ENCODE peak calls at places on chromosomes 7 and 10, in six cellular contexts. Y is mammary epithelial cell, I is hepatocyte, H is AG04450, D is dorsolateral prefrontal cortex, F is prostate gland. J is an unnamed sample.
A peak's percentile ranks its signal among the peaks of the same experiment; 100 is the strongest.

GRCh38 chr7:116641551-116642153 is 30.3 kb upstream of the MET start:
- DNase-seq in Y (no peak), I (no peak), H (no peak), D (no peak), F (no peak), J (no peak)

GRCh38 chr10:38103754-38104153 is 9.6 kb downstream of the ZNF37A start:
- DNase-seq in Y (no peak), I (no peak), H (no peak), D (no peak), F (no peak), J (no peak)

GRCh38 chr7:26696978-26697377 is 167.4 kb downstream of the SKAP2 start:
- DNase-seq in Y (no peak), I (no peak), H (no peak), D (no peak), F (no peak), J (no peak)

GRCh38 chr7:156639426-156640256 is 933 bp upstream of the RNF32 start:
- DNase-seq in Y (no peak), I (no peak), H (no peak), D (no peak), F (no peak), J (peak; percentile 19)

GRCh38 chr10:122056431-122057094 is 67.6 kb downstream of the TACC2 start:
- DNase-seq in Y (peak; percentile 68), I (peak; percentile 39), H (no peak), D (no peak), F (peak; percentile 42), J (no peak)

GRCh38 chr10:84190621-84191020 is 3.7 kb upstream of the CDHR1 start:
- DNase-seq in Y (no peak), I (no peak), H (no peak), D (no peak), F (no peak), J (no peak)

GRCh38 chr10:59176241-59177030 is at the start of gene PHYHIPL:
- DNase-seq in Y (peak; percentile 5), I (peak; percentile 69), H (no peak), D (peak; percentile 52), F (peak; percentile 44), J (no peak)

GRCh38 chr10:71769279-71769823 is 4.0 kb downstream of the VSIR start:
- DNase-seq in Y (no peak), I (no peak), H (no peak), D (no peak), F (no peak), J (no peak)

GRCh38 chr10:122780391-122780790 is 65.3 kb downstream of the CUZD1 start:
- DNase-seq in Y (peak; percentile 40), I (no peak), H (no peak), D (no peak), F (no peak), J (no peak)

GRCh38 chr7:142642316-142642715 is 107.0 kb upstream of the PRSS1 start:
- DNase-seq in Y (no peak), I (no peak), H (no peak), D (no peak), F (no peak), J (no peak)

GRCh38 chr7:141221007-141221612 is 147.2 kb downstream of the TMEM178B start:
- DNase-seq in Y (no peak), I (peak; percentile 37), H (no peak), D (no peak), F (no peak), J (no peak)

GRCh38 chr7:69823151-69823744 is 225.0 kb downstream of the AUTS2 start:
- DNase-seq in Y (no peak), I (no peak), H (no peak), D (no peak), F (no peak), J (no peak)

GRCh38 chr7:90455163-90456030 is 14.0 kb upstream of the PTTG1IP2 start:
- DNase-seq in Y (peak; percentile 41), I (peak; percentile 51), H (peak; percentile 1), D (no peak), F (peak; percentile 24), J (no peak)

GRCh38 chr10:78450807-78451485 is 417.3 kb downstream of the RPS24 start:
- DNase-seq in Y (no peak), I (no peak), H (no peak), D (no peak), F (no peak), J (no peak)

GRCh38 chr7:129781128-129781855 is 169.8 kb downstream of the NRF1 start:
- DNase-seq in Y (no peak), I (no peak), H (no peak), D (no peak), F (no peak), J (peak; percentile 5)

GRCh38 chr7:128923411-128923800 is 12.9 kb upstream of the KCP start:
- DNase-seq in Y (no peak), I (no peak), H (no peak), D (no peak), F (no peak), J (no peak)

GRCh38 chr10:33509231-33509871 is 174.9 kb upstream of the NRP1 start:
- DNase-seq in Y (peak; percentile 91), I (peak; percentile 80), H (no peak), D (no peak), F (peak; percentile 30), J (peak; percentile 42)

GRCh38 chr7:24946467-24946866 is 33.5 kb downstream of the OSBPL3 start:
- DNase-seq in Y (no peak), I (no peak), H (no peak), D (no peak), F (no peak), J (no peak)

GRCh38 chr10:74863508-74863907 is 37.1 kb downstream of the KAT6B start:
- DNase-seq in Y (peak; percentile 34), I (no peak), H (no peak), D (no peak), F (no peak), J (no peak)

GRCh38 chr10:114623661-114624294 is 34.3 kb downstream of the ABLIM1 start:
- DNase-seq in Y (peak; percentile 84), I (no peak), H (peak; percentile 65), D (no peak), F (peak; percentile 51), J (peak; percentile 63)

GRCh38 chr10:71312840-71313789 is 5.9 kb upstream of the SLC29A3 start:
- DNase-seq in Y (no peak), I (peak; percentile 53), H (peak; percentile 46), D (peak; percentile 37), F (peak; percentile 56), J (peak; percentile 39)

GRCh38 chr10:102752266-102752930 is 8.7 kb downstream of the WBP1L start:
- DNase-seq in Y (no peak), I (no peak), H (no peak), D (no peak), F (no peak), J (no peak)

DNA sequence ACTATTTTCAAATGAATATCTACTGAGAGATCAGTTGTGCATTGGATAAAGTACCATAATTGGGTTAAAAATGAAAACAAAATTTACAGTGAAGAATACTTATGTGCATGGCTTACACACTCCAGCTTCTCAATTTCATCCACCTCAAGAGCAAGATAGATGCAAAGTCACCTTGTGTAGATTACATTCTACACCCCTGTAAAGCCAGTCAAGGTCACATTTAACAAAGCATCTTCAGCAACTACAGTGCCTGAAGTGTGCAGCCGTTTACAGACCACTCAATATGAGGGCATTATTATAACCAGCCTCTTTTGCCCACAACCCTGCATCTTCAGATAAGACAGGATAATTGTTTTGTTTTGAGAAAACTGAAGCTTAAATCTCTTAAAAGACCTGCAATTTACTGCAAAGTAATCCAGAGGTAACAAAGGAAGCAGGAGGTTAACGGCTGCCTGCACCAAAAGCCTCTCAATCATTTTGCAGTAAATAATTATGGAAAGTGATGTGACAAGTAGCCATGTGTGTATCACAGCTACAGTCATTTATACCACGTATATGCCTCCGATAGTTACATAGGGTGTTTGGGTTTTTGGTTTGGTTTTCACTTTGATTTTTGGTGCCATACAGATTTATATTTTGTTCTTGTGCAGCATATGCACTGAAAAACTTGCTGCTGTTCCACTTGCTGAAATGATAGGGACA is 4.9 kb downstream of the PURB start:
- DNase-seq in Y (no peak), I (no peak), H (no peak), D (no peak), F (no peak), J (no peak)
- H3K4me3 ChIP-seq in Y (no peak overlapping the region), I (peak overlapping the region; percentile 17), H (peak overlapping the region; percentile 79), D (no peak overlapping the region), F (no peak overlapping the region), J (no peak overlapping the region)

GRCh38 chr7:127890726-127891125 is 140.5 kb downstream of the LRRC4 start:
- DNase-seq in Y (no peak), I (no peak), H (no peak), D (no peak), F (no peak), J (no peak)
- H3K27ac ChIP-seq in Y (no peak overlapping the region), I (peak overlapping the region; percentile 66), H (no peak overlapping the region), D (no peak overlapping the region), F (no peak overlapping the region), J (no peak overlapping the region)

DNA sequence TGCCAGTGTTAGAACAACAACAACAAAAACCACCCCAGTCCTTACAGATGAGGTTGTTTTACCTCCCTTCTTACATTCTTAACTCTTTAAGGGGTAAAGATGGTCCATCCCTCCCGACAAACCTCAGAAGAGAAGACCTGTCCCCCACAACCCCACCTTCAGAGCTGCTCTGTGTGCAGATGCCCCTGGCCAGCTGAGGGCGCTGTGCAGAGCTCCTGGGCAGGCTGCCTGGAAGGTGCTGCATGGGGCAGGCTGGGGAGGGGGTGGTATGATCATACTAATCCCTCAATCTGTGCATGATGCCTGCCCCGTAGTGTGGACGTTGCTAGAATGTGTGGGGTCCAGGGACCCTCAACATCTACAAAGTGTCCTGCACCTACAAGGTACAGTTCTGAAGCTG is 387.1 kb downstream of the INHBA start:
- DNase-seq in Y (no peak), I (no peak), H (no peak), D (no peak), F (no peak), J (no peak)
- TF ChIP-seq CTCF in Y (peak; percentile 47), I (no peak), H (peak; percentile 43), D (no peak), F (no peak), J (no peak)

GRCh38 chr7:1169409-1170368 is 9.7 kb upstream of the ZFAND2A start:
- DNase-seq in Y (peak; percentile 57), I (peak; percentile 40), H (no peak), D (peak; percentile 55), F (peak; percentile 51), J (peak; percentile 86)
- H3K4me3 ChIP-seq in Y (peak overlapping the region; percentile 65), I (no peak overlapping the region), H (peak overlapping the region; percentile 41), D (peak overlapping the region; percentile 30), F (peak overlapping the region; percentile 23), J (no peak overlapping the region)

GRCh38 chr7:45979275-45980180 is 58.5 kb upstream of the IGFBP3 start:
- DNase-seq in Y (no peak), I (no peak), H (no peak), D (no peak), F (no peak), J (no peak)
- H3K27ac ChIP-seq in Y (peak overlapping the region; percentile 98), I (peak overlapping the region; percentile 81), H (peak overlapping the region; percentile 96), D (no peak overlapping the region), F (peak overlapping the region; percentile 23), J (no peak overlapping the region)

GRCh38 chr7:1569833-1570632 is at the start of gene PSMG3:
- DNase-seq in Y (peak; percentile 88), I (peak; percentile 97), H (peak; percentile 67), D (peak; percentile 80), F (peak; percentile 89), J (peak; percentile 94)
- TF ChIP-seq CTCF in Y (peak; percentile 33), I (peak; percentile 46), H (peak; percentile 44), D (peak; percentile 18), F (peak; percentile 21), J (peak; percentile 10)

GRCh38 chr10:91418417-91418816 is 8.3 kb downstream of the HECTD2 start:
- DNase-seq in Y (no peak), I (no peak), H (no peak), D (no peak), F (no peak), J (no peak)
- H3K4me3 ChIP-seq in Y (no peak overlapping the region), I (no peak overlapping the region), H (no peak overlapping the region), D (no peak overlapping the region), F (no peak overlapping the region), J (no peak overlapping the region)